ENCODE peak calls at places on chromosome 6, in five cellular contexts. W is astrocyte of the hippocampus; T is anterior cingulate cortex; P is activated CD4-positive, CD25-positive, alpha-beta regulatory T cell; S is brain pericyte. I is an unnamed sample.
A peak's percentile ranks its signal among the peaks of the same experiment; 100 is the strongest.

GRCh38 chr6:111673086-111673485 is 67.4 kb upstream of the TRAF3IP2 start:
- DNase-seq in S (no peak), T (no peak), P (no peak), W (peak; percentile 46), I (no peak)

GRCh38 chr6:28758046-28758817 is 165.6 kb downstream of the TRIM27 start:
- DNase-seq in S (no peak), T (no peak), P (no peak), W (peak; percentile 51), I (no peak)

GRCh38 chr6:7454696-7455095 is 65.1 kb downstream of the RIOK1 start:
- DNase-seq in W (no peak), T (no peak), S (no peak), P (no peak), I (no peak)

GRCh38 chr6:16713597-16713996 is 47.7 kb downstream of the ATXN1 start:
- DNase-seq in T (no peak), W (no peak), P (no peak), S (no peak), I (no peak)

GRCh38 chr6:28134015-28134414 is 7.7 kb upstream of the ZKSCAN8 start:
- DNase-seq in S (no peak), T (no peak), W (peak; percentile 46), P (no peak), I (no peak)

GRCh38 chr6:53603381-53604121 is 58.6 kb upstream of the GCLC start:
- DNase-seq in S (no peak), T (peak; percentile 14), W (peak; percentile 79), P (no peak), I (no peak)

GRCh38 chr6:45535933-45536332 is 158.2 kb upstream of the SUPT3H start:
- DNase-seq in T (no peak), W (no peak), P (no peak), S (no peak), I (no peak)

GRCh38 chr6:134041093-134041492 is 11.3 kb downstream of the SLC2A12 start:
- DNase-seq in S (no peak), P (no peak), W (peak; percentile 40), T (no peak), I (no peak)

GRCh38 chr6:157823001-157823522 is at the start of gene SNX9:
- DNase-seq in S (no peak), W (peak; percentile 92), T (no peak), P (peak; percentile 33), I (peak; percentile 40)

GRCh38 chr6:166864333-166864732 is 92.0 kb downstream of the RNASET2 start:
- DNase-seq in P (no peak), T (peak; percentile 32), W (no peak), S (no peak), I (no peak)

I was measured in omental fat pad.